ENCODE peak calls at places on chromosome 15, in six cellular contexts. One of them, this sample, is unnamed.

GRCh38 chr15:71472699-71473098 is 337.7 kb upstream of the NR2E3 start:
- DNase-seq in NCI-H1694 treated with DMSO at 0.1 percent for 48 hours: no peak
- DNase-seq in activated CD4-positive, alpha-beta T cell treated with anti-CD3 and anti-CD28 coated beads, Interleukin-2, amount 50 U/mL, for 4 hours: no peak
- DNase-seq in AML-193: no peak
- DNase-seq in AG08395: no peak
- DNase-seq in activated CD8-positive, alpha-beta memory T cell treated with anti-CD3 and anti-CD28 coated beads for 1 hour: no peak
- DNase-seq in this sample: no peak

GRCh38 chr15:33310481-33311311 is at the start of gene RYR3:
- DNase-seq in NCI-H1694 treated with DMSO at 0.1 percent for 48 hours: no peak
- DNase-seq in AML-193: no peak
- DNase-seq in activated CD4-positive, alpha-beta T cell treated with anti-CD3 and anti-CD28 coated beads, Interleukin-2, amount 50 U/mL, for 4 hours: no peak
- DNase-seq in AG08395: no peak
- DNase-seq in activated CD8-positive, alpha-beta memory T cell treated with anti-CD3 and anti-CD28 coated beads for 1 hour: no peak
- DNase-seq in this sample: no peak

GRCh38 chr15:80468776-80469175 is 64.6 kb downstream of the ARNT2 start:
- DNase-seq in NCI-H1694 treated with DMSO at 0.1 percent for 48 hours: no peak
- DNase-seq in AG08395: no peak
- DNase-seq in activated CD8-positive, alpha-beta memory T cell treated with anti-CD3 and anti-CD28 coated beads for 1 hour: no peak
- DNase-seq in AML-193: no peak
- DNase-seq in activated CD4-positive, alpha-beta T cell treated with anti-CD3 and anti-CD28 coated beads, Interleukin-2, amount 50 U/mL, for 4 hours: no peak
- DNase-seq in this sample: no peak

GRCh38 chr15:31545257-31545656 is 218.6 kb downstream of the KLF13 start:
- DNase-seq in activated CD4-positive, alpha-beta T cell treated with anti-CD3 and anti-CD28 coated beads, Interleukin-2, amount 50 U/mL, for 4 hours: no peak
- DNase-seq in activated CD8-positive, alpha-beta memory T cell treated with anti-CD3 and anti-CD28 coated beads for 1 hour: no peak
- DNase-seq in NCI-H1694 treated with DMSO at 0.1 percent for 48 hours: no peak
- DNase-seq in AG08395: no peak
- DNase-seq in AML-193: no peak
- DNase-seq in this sample: no peak

GRCh38 chr15:59622289-59622688 is 10.7 kb downstream of the GCNT3 start:
- DNase-seq in activated CD8-positive, alpha-beta memory T cell treated with anti-CD3 and anti-CD28 coated beads for 1 hour: peak; percentile 1
- DNase-seq in NCI-H1694 treated with DMSO at 0.1 percent for 48 hours: no peak
- DNase-seq in activated CD4-positive, alpha-beta T cell treated with anti-CD3 and anti-CD28 coated beads, Interleukin-2, amount 50 U/mL, for 4 hours: peak; percentile 17
- DNase-seq in AML-193: peak; percentile 14
- DNase-seq in AG08395: peak; percentile 55
- DNase-seq in this sample: no peak

GRCh38 chr15:101023501-101024110 is 104.4 kb downstream of the LRRK1 start:
- DNase-seq in activated CD8-positive, alpha-beta memory T cell treated with anti-CD3 and anti-CD28 coated beads for 1 hour: no peak
- DNase-seq in activated CD4-positive, alpha-beta T cell treated with anti-CD3 and anti-CD28 coated beads, Interleukin-2, amount 50 U/mL, for 4 hours: no peak
- DNase-seq in AG08395: no peak
- DNase-seq in AML-193: peak; percentile 23
- DNase-seq in NCI-H1694 treated with DMSO at 0.1 percent for 48 hours: no peak
- DNase-seq in this sample: no peak

GRCh38 chr15:25901841-25902610 is 38.9 kb upstream of the ATP10A start:
- DNase-seq in activated CD8-positive, alpha-beta memory T cell treated with anti-CD3 and anti-CD28 coated beads for 1 hour: no peak
- DNase-seq in NCI-H1694 treated with DMSO at 0.1 percent for 48 hours: no peak
- DNase-seq in activated CD4-positive, alpha-beta T cell treated with anti-CD3 and anti-CD28 coated beads, Interleukin-2, amount 50 U/mL, for 4 hours: no peak
- DNase-seq in AG08395: no peak
- DNase-seq in AML-193: no peak
- DNase-seq in this sample: no peak

GRCh38 chr15:69082041-69082502 is 67.6 kb downstream of the NOX5 start:
- DNase-seq in AML-193: no peak
- DNase-seq in NCI-H1694 treated with DMSO at 0.1 percent for 48 hours: no peak
- DNase-seq in activated CD8-positive, alpha-beta memory T cell treated with anti-CD3 and anti-CD28 coated beads for 1 hour: no peak
- DNase-seq in AG08395: no peak
- DNase-seq in activated CD4-positive, alpha-beta T cell treated with anti-CD3 and anti-CD28 coated beads, Interleukin-2, amount 50 U/mL, for 4 hours: no peak
- DNase-seq in this sample: no peak

GRCh38 chr15:98923159-98923558 is 84.4 kb downstream of the PGPEP1L start:
- DNase-seq in activated CD8-positive, alpha-beta memory T cell treated with anti-CD3 and anti-CD28 coated beads for 1 hour: no peak
- DNase-seq in activated CD4-positive, alpha-beta T cell treated with anti-CD3 and anti-CD28 coated beads, Interleukin-2, amount 50 U/mL, for 4 hours: no peak
- DNase-seq in AG08395: no peak
- DNase-seq in AML-193: no peak
- DNase-seq in NCI-H1694 treated with DMSO at 0.1 percent for 48 hours: no peak
- DNase-seq in this sample: no peak

GRCh38 chr15:68371160-68371559 is 60.8 kb downstream of the ITGA11 start:
- DNase-seq in AG08395: no peak
- DNase-seq in NCI-H1694 treated with DMSO at 0.1 percent for 48 hours: no peak
- DNase-seq in activated CD8-positive, alpha-beta memory T cell treated with anti-CD3 and anti-CD28 coated beads for 1 hour: no peak
- DNase-seq in activated CD4-positive, alpha-beta T cell treated with anti-CD3 and anti-CD28 coated beads, Interleukin-2, amount 50 U/mL, for 4 hours: no peak
- DNase-seq in AML-193: no peak
- DNase-seq in this sample: no peak

GRCh38 chr15:95604634-95605036 is 725.9 kb upstream of the NR2F2 start:
- DNase-seq in activated CD8-positive, alpha-beta memory T cell treated with anti-CD3 and anti-CD28 coated beads for 1 hour: no peak
- DNase-seq in activated CD4-positive, alpha-beta T cell treated with anti-CD3 and anti-CD28 coated beads, Interleukin-2, amount 50 U/mL, for 4 hours: no peak
- DNase-seq in AML-193: no peak
- DNase-seq in NCI-H1694 treated with DMSO at 0.1 percent for 48 hours: no peak
- DNase-seq in AG08395: peak; percentile 70
- DNase-seq in this sample: no peak

GRCh38 chr15:99582508-99582960 is 16.8 kb downstream of the MEF2A start:
- DNase-seq in AML-193: no peak
- DNase-seq in AG08395: no peak
- DNase-seq in activated CD4-positive, alpha-beta T cell treated with anti-CD3 and anti-CD28 coated beads, Interleukin-2, amount 50 U/mL, for 4 hours: no peak
- DNase-seq in NCI-H1694 treated with DMSO at 0.1 percent for 48 hours: no peak
- DNase-seq in activated CD8-positive, alpha-beta memory T cell treated with anti-CD3 and anti-CD28 coated beads for 1 hour: no peak
- DNase-seq in this sample: no peak

GRCh38 chr15:45573961-45574629 is 13.1 kb upstream of the BLOC1S6 start:
- DNase-seq in AML-193: no peak
- DNase-seq in activated CD4-positive, alpha-beta T cell treated with anti-CD3 and anti-CD28 coated beads, Interleukin-2, amount 50 U/mL, for 4 hours: no peak
- DNase-seq in NCI-H1694 treated with DMSO at 0.1 percent for 48 hours: no peak
- DNase-seq in AG08395: peak; percentile 11
- DNase-seq in activated CD8-positive, alpha-beta memory T cell treated with anti-CD3 and anti-CD28 coated beads for 1 hour: no peak
- DNase-seq in this sample: no peak

GRCh38 chr15:43887901-43888300 is 61.1 kb downstream of the WDR76 start:
- DNase-seq in AG08395: no peak
- DNase-seq in AML-193: no peak
- DNase-seq in NCI-H1694 treated with DMSO at 0.1 percent for 48 hours: no peak
- DNase-seq in activated CD4-positive, alpha-beta T cell treated with anti-CD3 and anti-CD28 coated beads, Interleukin-2, amount 50 U/mL, for 4 hours: no peak
- DNase-seq in activated CD8-positive, alpha-beta memory T cell treated with anti-CD3 and anti-CD28 coated beads for 1 hour: no peak
- DNase-seq in this sample: no peak

GRCh38 chr15:99568548-99569352 is 3.0 kb downstream of the MEF2A start:
- DNase-seq in NCI-H1694 treated with DMSO at 0.1 percent for 48 hours: no peak
- DNase-seq in activated CD8-positive, alpha-beta memory T cell treated with anti-CD3 and anti-CD28 coated beads for 1 hour: no peak
- DNase-seq in AML-193: no peak
- DNase-seq in AG08395: no peak
- DNase-seq in activated CD4-positive, alpha-beta T cell treated with anti-CD3 and anti-CD28 coated beads, Interleukin-2, amount 50 U/mL, for 4 hours: no peak
- DNase-seq in this sample: no peak

GRCh38 chr15:80317389-80318169 is 65.6 kb upstream of the CTXND1 start:
- DNase-seq in activated CD4-positive, alpha-beta T cell treated with anti-CD3 and anti-CD28 coated beads, Interleukin-2, amount 50 U/mL, for 4 hours: no peak
- DNase-seq in NCI-H1694 treated with DMSO at 0.1 percent for 48 hours: no peak
- DNase-seq in AG08395: peak; percentile 94
- DNase-seq in activated CD8-positive, alpha-beta memory T cell treated with anti-CD3 and anti-CD28 coated beads for 1 hour: no peak
- DNase-seq in AML-193: no peak
- DNase-seq in this sample: no peak

GRCh38 chr15:69561071-69561784 is 108.6 kb downstream of the RPLP1 start:
- DNase-seq in NCI-H1694 treated with DMSO at 0.1 percent for 48 hours: no peak
- DNase-seq in activated CD8-positive, alpha-beta memory T cell treated with anti-CD3 and anti-CD28 coated beads for 1 hour: no peak
- DNase-seq in AG08395: no peak
- DNase-seq in activated CD4-positive, alpha-beta T cell treated with anti-CD3 and anti-CD28 coated beads, Interleukin-2, amount 50 U/mL, for 4 hours: no peak
- DNase-seq in AML-193: no peak
- DNase-seq in this sample: no peak

GRCh38 chr15:50164458-50164857 is 17.5 kb upstream of the SLC27A2 start:
- DNase-seq in activated CD4-positive, alpha-beta T cell treated with anti-CD3 and anti-CD28 coated beads, Interleukin-2, amount 50 U/mL, for 4 hours: no peak
- DNase-seq in activated CD8-positive, alpha-beta memory T cell treated with anti-CD3 and anti-CD28 coated beads for 1 hour: no peak
- DNase-seq in AML-193: no peak
- DNase-seq in NCI-H1694 treated with DMSO at 0.1 percent for 48 hours: no peak
- DNase-seq in AG08395: no peak
- DNase-seq in this sample: no peak

GRCh38 chr15:74540135-74540760 is 772 bp upstream of the ARID3B start:
- DNase-seq in NCI-H1694 treated with DMSO at 0.1 percent for 48 hours: no peak
- DNase-seq in activated CD4-positive, alpha-beta T cell treated with anti-CD3 and anti-CD28 coated beads, Interleukin-2, amount 50 U/mL, for 4 hours: no peak
- DNase-seq in AML-193: no peak
- DNase-seq in activated CD8-positive, alpha-beta memory T cell treated with anti-CD3 and anti-CD28 coated beads for 1 hour: no peak
- DNase-seq in AG08395: no peak
- DNase-seq in this sample: no peak

GRCh38 chr15:98907921-98908490 is 99.6 kb downstream of the PGPEP1L start:
- DNase-seq in NCI-H1694 treated with DMSO at 0.1 percent for 48 hours: no peak
- DNase-seq in activated CD4-positive, alpha-beta T cell treated with anti-CD3 and anti-CD28 coated beads, Interleukin-2, amount 50 U/mL, for 4 hours: no peak
- DNase-seq in AG08395: no peak
- DNase-seq in activated CD8-positive, alpha-beta memory T cell treated with anti-CD3 and anti-CD28 coated beads for 1 hour: no peak
- DNase-seq in AML-193: no peak
- DNase-seq in this sample: no peak

GRCh38 chr15:64284037-64284436 is 71.9 kb downstream of the CSNK1G1 start:
- DNase-seq in activated CD8-positive, alpha-beta memory T cell treated with anti-CD3 and anti-CD28 coated beads for 1 hour: no peak
- DNase-seq in AG08395: peak; percentile 23
- DNase-seq in AML-193: peak; percentile 74
- DNase-seq in activated CD4-positive, alpha-beta T cell treated with anti-CD3 and anti-CD28 coated beads, Interleukin-2, amount 50 U/mL, for 4 hours: no peak
- DNase-seq in NCI-H1694 treated with DMSO at 0.1 percent for 48 hours: no peak
- DNase-seq in this sample: no peak

GRCh38 chr15:42457445-42458442 is 33.2 kb downstream of the ZNF106 start:
- DNase-seq in activated CD4-positive, alpha-beta T cell treated with anti-CD3 and anti-CD28 coated beads, Interleukin-2, amount 50 U/mL, for 4 hours: no peak
- DNase-seq in activated CD8-positive, alpha-beta memory T cell treated with anti-CD3 and anti-CD28 coated beads for 1 hour: no peak
- DNase-seq in NCI-H1694 treated with DMSO at 0.1 percent for 48 hours: no peak
- DNase-seq in AG08395: peak; percentile 92
- DNase-seq in AML-193: no peak
- DNase-seq in this sample: no peak

GRCh38 chr15:89836255-89837133 is 21.8 kb upstream of the ANPEP start:
- DNase-seq in NCI-H1694 treated with DMSO at 0.1 percent for 48 hours: no peak
- DNase-seq in activated CD4-positive, alpha-beta T cell treated with anti-CD3 and anti-CD28 coated beads, Interleukin-2, amount 50 U/mL, for 4 hours: no peak
- DNase-seq in AG08395: peak; percentile 93
- DNase-seq in activated CD8-positive, alpha-beta memory T cell treated with anti-CD3 and anti-CD28 coated beads for 1 hour: no peak
- DNase-seq in AML-193: no peak
- DNase-seq in this sample: no peak

This sample was measured in activated T-cell treated with anti-CD3 and anti-CD28 coated beads for 1 hour.